ENCODE peak calls at places on chromosomes 3 and 15, in ten cellular contexts. One of them, this sample, is unnamed. For H3K9me3, the result is how much of the 10 kb centered on the place peaks cover.

GRCh38 chr3:13011369-13012227 is 61.6 kb downstream of the IQSEC1 start:
- DNase-seq in stomach: peak
- DNase-seq in SK-N-SH: no peak
- DNase-seq in K562: peak
- DNase-seq in Panc1: no peak
- DNase-seq in HCT116: no peak
- DNase-seq in upper lobe of left lung: no peak
- DNase-seq in transverse colon: peak
- DNase-seq in suprapubic skin: no peak
- DNase-seq in GM12878: peak
- DNase-seq in this sample: no peak

GRCh38 chr3:186216903-186217819 is 108.3 kb upstream of the ETV5 start:
- DNase-seq in upper lobe of left lung: no peak
- DNase-seq in Panc1: no peak
- DNase-seq in K562: no peak
- DNase-seq in suprapubic skin: no peak
- DNase-seq in stomach: no peak
- DNase-seq in SK-N-SH: no peak
- DNase-seq in transverse colon: no peak
- DNase-seq in HCT116: no peak
- DNase-seq in GM12878: no peak
- DNase-seq in this sample: no peak

GRCh38 chr3:74643636-74644035 is 29.2 kb upstream of the CNTN3 start:
- DNase-seq in stomach: peak
- DNase-seq in SK-N-SH: peak
- DNase-seq in suprapubic skin: peak
- DNase-seq in upper lobe of left lung: no peak
- DNase-seq in K562: no peak
- DNase-seq in HCT116: no peak
- DNase-seq in Panc1: no peak
- DNase-seq in transverse colon: peak
- DNase-seq in GM12878: no peak
- DNase-seq in this sample: no peak

GRCh38 chr3:128107809-128108208 is 15.8 kb downstream of the RUVBL1 start:
- DNase-seq in transverse colon: no peak
- DNase-seq in stomach: no peak
- DNase-seq in K562: no peak
- DNase-seq in HCT116: no peak
- DNase-seq in Panc1: no peak
- DNase-seq in suprapubic skin: no peak
- DNase-seq in SK-N-SH: peak
- DNase-seq in GM12878: no peak
- DNase-seq in upper lobe of left lung: no peak
- DNase-seq in this sample: no peak

GRCh38 chr3:160373655-160374054 is 25.4 kb downstream of the IFT80 start:
- DNase-seq in stomach: no peak
- DNase-seq in SK-N-SH: no peak
- DNase-seq in suprapubic skin: no peak
- DNase-seq in transverse colon: no peak
- DNase-seq in GM12878: no peak
- DNase-seq in upper lobe of left lung: no peak
- DNase-seq in HCT116: no peak
- DNase-seq in Panc1: no peak
- DNase-seq in K562: peak
- DNase-seq in this sample: no peak

GRCh38 chr15:58355352-58355964 is 76.3 kb upstream of the LIPC start:
- DNase-seq in K562: no peak
- DNase-seq in Panc1: no peak
- DNase-seq in SK-N-SH: no peak
- DNase-seq in stomach: no peak
- DNase-seq in upper lobe of left lung: no peak
- DNase-seq in transverse colon: no peak
- DNase-seq in GM12878: no peak
- DNase-seq in suprapubic skin: no peak
- DNase-seq in HCT116: no peak
- DNase-seq in this sample: no peak

GRCh38 chr3:36058404-36059035 is 321.8 kb upstream of the STAC start:
- DNase-seq in HCT116: no peak
- DNase-seq in upper lobe of left lung: no peak
- DNase-seq in stomach: no peak
- DNase-seq in transverse colon: no peak
- DNase-seq in GM12878: no peak
- DNase-seq in K562: no peak
- DNase-seq in Panc1: no peak
- DNase-seq in suprapubic skin: no peak
- DNase-seq in SK-N-SH: no peak
- DNase-seq in this sample: no peak

GRCh38 chr3:27166888-27167287 is 202.3 kb downstream of the NEK10 start:
- DNase-seq in Panc1: no peak
- DNase-seq in transverse colon: no peak
- DNase-seq in K562: no peak
- DNase-seq in HCT116: no peak
- DNase-seq in suprapubic skin: no peak
- DNase-seq in GM12878: no peak
- DNase-seq in upper lobe of left lung: no peak
- DNase-seq in SK-N-SH: peak
- DNase-seq in stomach: no peak
- DNase-seq in this sample: no peak

GRCh38 chr3:175150812-175151411 is 291.8 kb downstream of the NAALADL2 start:
- DNase-seq in K562: no peak
- DNase-seq in upper lobe of left lung: no peak
- DNase-seq in HCT116: peak
- DNase-seq in SK-N-SH: no peak
- DNase-seq in suprapubic skin: no peak
- DNase-seq in GM12878: no peak
- DNase-seq in transverse colon: peak
- DNase-seq in Panc1: no peak
- DNase-seq in stomach: no peak
- DNase-seq in this sample: peak

GRCh38 chr15:57031605-57032004 is 113.2 kb downstream of the TCF12 start:
- DNase-seq in Panc1: no peak
- DNase-seq in upper lobe of left lung: no peak
- DNase-seq in transverse colon: no peak
- DNase-seq in SK-N-SH: peak
- DNase-seq in K562: peak
- DNase-seq in HCT116: no peak
- DNase-seq in suprapubic skin: no peak
- DNase-seq in stomach: no peak
- DNase-seq in GM12878: no peak
- DNase-seq in this sample: no peak

GRCh38 chr3:103083848-103084631 is 649.2 kb downstream of the ZPLD1 start:
- DNase-seq in stomach: no peak
- DNase-seq in K562: no peak
- DNase-seq in suprapubic skin: no peak
- DNase-seq in HCT116: no peak
- DNase-seq in SK-N-SH: no peak
- DNase-seq in Panc1: no peak
- DNase-seq in GM12878: no peak
- DNase-seq in transverse colon: no peak
- DNase-seq in upper lobe of left lung: no peak
- DNase-seq in this sample: no peak

GRCh38 chr15:74845581-74845980 is 2.6 kb upstream of the ULK3 start:
- DNase-seq in Panc1: no peak
- DNase-seq in upper lobe of left lung: no peak
- DNase-seq in GM12878: no peak
- DNase-seq in HCT116: no peak
- DNase-seq in stomach: no peak
- DNase-seq in transverse colon: no peak
- DNase-seq in suprapubic skin: no peak
- DNase-seq in K562: no peak
- DNase-seq in SK-N-SH: no peak
- DNase-seq in this sample: no peak

GRCh38 chr3:55488398-55489055 is 1.4 kb upstream of the WNT5A start:
- DNase-seq in HCT116: no peak
- DNase-seq in SK-N-SH: peak
- DNase-seq in transverse colon: peak
- DNase-seq in stomach: peak
- DNase-seq in GM12878: peak
- DNase-seq in Panc1: no peak
- DNase-seq in K562: no peak
- DNase-seq in suprapubic skin: peak
- DNase-seq in upper lobe of left lung: peak
- DNase-seq in this sample: no peak

GRCh38 chr15:34621675-34622074 is 38.2 kb upstream of the GOLGA8B start:
- DNase-seq in upper lobe of left lung: no peak
- DNase-seq in SK-N-SH: peak
- DNase-seq in K562: peak
- DNase-seq in GM12878: no peak
- DNase-seq in suprapubic skin: no peak
- DNase-seq in Panc1: no peak
- DNase-seq in transverse colon: no peak
- DNase-seq in HCT116: peak
- DNase-seq in stomach: no peak
- DNase-seq in this sample: no peak

GRCh38 chr3:25706213-25706612 is 41.5 kb upstream of the TOP2B start:
- DNase-seq in upper lobe of left lung: no peak
- DNase-seq in HCT116: no peak
- DNase-seq in stomach: no peak
- DNase-seq in SK-N-SH: no peak
- DNase-seq in K562: no peak
- DNase-seq in Panc1: no peak
- DNase-seq in transverse colon: no peak
- DNase-seq in GM12878: no peak
- DNase-seq in suprapubic skin: no peak
- DNase-seq in this sample: no peak
- TF ChIP-seq POLR2AphosphoS5 in upper lobe of left lung: no peak
- TF ChIP-seq POLR2AphosphoS5 in HCT116: no peak
- TF ChIP-seq POLR2AphosphoS5 in stomach: no peak
- TF ChIP-seq POLR2AphosphoS5 in SK-N-SH: no peak
- TF ChIP-seq POLR2AphosphoS5 in K562: no peak
- TF ChIP-seq POLR2AphosphoS5 in Panc1: no peak
- TF ChIP-seq POLR2AphosphoS5 in transverse colon: no peak
- TF ChIP-seq POLR2AphosphoS5 in GM12878: no peak
- TF ChIP-seq POLR2AphosphoS5 in suprapubic skin: no peak
- TF ChIP-seq POLR2AphosphoS5 in this sample: no peak

GRCh38 chr3:18076301-18076700 is 333.9 kb upstream of the TBC1D5 start:
- DNase-seq in GM12878: no peak
- DNase-seq in suprapubic skin: no peak
- DNase-seq in SK-N-SH: no peak
- DNase-seq in K562: no peak
- DNase-seq in HCT116: no peak
- DNase-seq in transverse colon: no peak
- DNase-seq in Panc1: no peak
- DNase-seq in upper lobe of left lung: no peak
- DNase-seq in stomach: no peak
- DNase-seq in this sample: no peak

GRCh38 chr3:18082551-18083272 is 340.3 kb upstream of the TBC1D5 start:
- DNase-seq in GM12878: no peak
- DNase-seq in transverse colon: no peak
- DNase-seq in K562: no peak
- DNase-seq in suprapubic skin: no peak
- DNase-seq in stomach: no peak
- DNase-seq in Panc1: no peak
- DNase-seq in HCT116: no peak
- DNase-seq in SK-N-SH: peak
- DNase-seq in upper lobe of left lung: no peak
- DNase-seq in this sample: no peak

GRCh38 chr3:18079062-18079461 is 336.6 kb upstream of the TBC1D5 start:
- DNase-seq in suprapubic skin: no peak
- DNase-seq in SK-N-SH: no peak
- DNase-seq in HCT116: no peak
- DNase-seq in upper lobe of left lung: no peak
- DNase-seq in transverse colon: no peak
- DNase-seq in K562: no peak
- DNase-seq in Panc1: no peak
- DNase-seq in GM12878: no peak
- DNase-seq in stomach: no peak
- DNase-seq in this sample: no peak

GRCh38 chr3:18080198-18080689 is 337.8 kb upstream of the TBC1D5 start:
- DNase-seq in K562: peak
- DNase-seq in SK-N-SH: no peak
- DNase-seq in upper lobe of left lung: no peak
- DNase-seq in transverse colon: no peak
- DNase-seq in HCT116: no peak
- DNase-seq in stomach: no peak
- DNase-seq in suprapubic skin: no peak
- DNase-seq in Panc1: no peak
- DNase-seq in GM12878: no peak
- DNase-seq in this sample: no peak

DNA sequence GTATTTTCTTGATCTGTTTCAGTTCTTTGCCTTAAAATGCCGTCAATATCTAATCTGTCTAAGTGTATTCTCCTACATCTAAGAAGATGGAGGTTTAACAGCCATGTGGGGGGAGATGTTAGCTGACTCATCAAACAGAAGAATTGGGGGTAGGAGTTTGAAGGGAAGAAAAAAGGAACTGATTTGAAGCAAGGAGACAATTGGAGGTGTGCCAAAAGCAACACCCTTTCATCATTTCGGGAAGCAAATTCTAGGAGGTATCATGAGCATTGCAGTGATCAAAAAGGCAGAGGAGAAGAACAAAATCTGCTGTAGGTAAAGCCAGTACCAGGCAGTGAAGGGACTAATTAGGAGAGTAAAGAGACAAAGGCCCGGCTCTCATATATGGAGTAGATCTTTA is 337.3 kb upstream of the TBC1D5 start:
- DNase-seq in transverse colon: no peak
- DNase-seq in upper lobe of left lung: no peak
- DNase-seq in HCT116: peak
- DNase-seq in K562: peak
- DNase-seq in GM12878: no peak
- DNase-seq in stomach: no peak
- DNase-seq in SK-N-SH: no peak
- DNase-seq in suprapubic skin: no peak
- DNase-seq in Panc1: no peak
- DNase-seq in this sample: no peak
- H3K4me3 ChIP-seq in transverse colon: no peak
- H3K4me3 ChIP-seq in upper lobe of left lung: no peak
- H3K4me3 ChIP-seq in HCT116: no peak
- H3K4me3 ChIP-seq in K562: no peak
- H3K4me3 ChIP-seq in GM12878: no peak
- H3K4me3 ChIP-seq in stomach: no peak
- H3K4me3 ChIP-seq in SK-N-SH: no peak
- H3K4me3 ChIP-seq in suprapubic skin: no peak
- H3K4me3 ChIP-seq in Panc1: no peak
- H3K4me3 ChIP-seq in this sample: no peak

GRCh38 chr3:133891662-133892389 is 3.9 kb downstream of the RAB6B start:
- DNase-seq in HCT116: no peak
- DNase-seq in Panc1: no peak
- DNase-seq in upper lobe of left lung: no peak
- DNase-seq in SK-N-SH: no peak
- DNase-seq in GM12878: no peak
- DNase-seq in transverse colon: no peak
- DNase-seq in suprapubic skin: no peak
- DNase-seq in K562: no peak
- DNase-seq in stomach: no peak
- DNase-seq in this sample: no peak
- H3K9me3 ChIP-seq in HCT116: under half
- H3K9me3 ChIP-seq in Panc1: under half
- H3K9me3 ChIP-seq in upper lobe of left lung: under half
- H3K9me3 ChIP-seq in SK-N-SH: under half
- H3K9me3 ChIP-seq in GM12878: under half
- H3K9me3 ChIP-seq in transverse colon: under half
- H3K9me3 ChIP-seq in suprapubic skin: under half
- H3K9me3 ChIP-seq in K562: under half
- H3K9me3 ChIP-seq in stomach: under half
- H3K9me3 ChIP-seq in this sample: under half

DNA sequence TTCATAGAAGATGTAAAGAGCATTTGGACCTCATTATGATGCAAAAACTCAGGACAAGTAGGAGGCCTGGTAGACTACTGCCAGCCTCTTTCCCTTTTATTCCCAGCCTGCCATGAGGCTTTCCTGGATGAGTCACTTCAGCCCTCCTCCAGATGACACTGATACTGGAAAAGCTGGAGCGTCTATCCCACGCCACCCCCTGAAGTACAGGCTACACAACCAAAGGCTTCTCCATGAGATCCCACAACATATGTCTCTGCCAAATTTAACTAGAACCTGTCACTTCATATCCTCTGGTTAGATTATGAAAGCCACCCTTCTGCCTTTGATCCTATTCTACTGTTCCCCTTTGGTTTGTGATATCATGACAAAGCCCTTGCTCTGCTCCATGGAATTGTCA is 56.1 kb upstream of the CPNE4 start:
- DNase-seq in SK-N-SH: no peak
- DNase-seq in stomach: no peak
- DNase-seq in K562: no peak
- DNase-seq in suprapubic skin: no peak
- DNase-seq in HCT116: no peak
- DNase-seq in Panc1: no peak
- DNase-seq in upper lobe of left lung: no peak
- DNase-seq in GM12878: no peak
- DNase-seq in transverse colon: no peak
- DNase-seq in this sample: no peak
- TF ChIP-seq POLR2AphosphoS5 in SK-N-SH: no peak
- TF ChIP-seq POLR2AphosphoS5 in stomach: no peak
- TF ChIP-seq POLR2AphosphoS5 in K562: no peak
- TF ChIP-seq POLR2AphosphoS5 in suprapubic skin: no peak
- TF ChIP-seq POLR2AphosphoS5 in HCT116: no peak
- TF ChIP-seq POLR2AphosphoS5 in Panc1: no peak
- TF ChIP-seq POLR2AphosphoS5 in upper lobe of left lung: no peak
- TF ChIP-seq POLR2AphosphoS5 in GM12878: no peak
- TF ChIP-seq POLR2AphosphoS5 in transverse colon: no peak
- TF ChIP-seq POLR2AphosphoS5 in this sample: no peak

This sample was measured in breast epithelium.